ENCODE peak calls at places on chromosome 20, in seven cellular contexts. J is skeletal muscle cell, G is choroid plexus epithelial cell, Q is endothelial cell, L is astrocyte, N is T-helper 9 cell, Y is amniotic stem cell. S is an unnamed sample.

GRCh38 chr20:48787861-48788375 is 39.9 kb downstream of the PREX1 start:
- DNase-seq in J (peak), G (peak), Q (no peak), L (peak), N (no peak), Y (peak), S (no peak)

GRCh38 chr20:41004561-41005360 is 23.9 kb upstream of the TOP1 start:
- DNase-seq in J (peak), G (peak), Q (no peak), L (peak), N (no peak), Y (no peak), S (no peak)

GRCh38 chr20:51923611-51924010 is 121.3 kb upstream of the SALL4 start:
- DNase-seq in J (no peak), G (no peak), Q (no peak), L (no peak), N (no peak), Y (no peak), S (no peak)

GRCh38 chr20:22607695-22608094 is 23.3 kb upstream of the FOXA2 start:
- DNase-seq in J (no peak), G (no peak), Q (no peak), L (no peak), N (no peak), Y (no peak), S (no peak)

GRCh38 chr20:41058007-41058673 is 29.5 kb downstream of the TOP1 start:
- DNase-seq in J (peak), G (peak), Q (no peak), L (peak), N (no peak), Y (peak), S (no peak)

GRCh38 chr20:38680492-38681118 is 43.7 kb upstream of the SLC32A1 start:
- DNase-seq in J (no peak), G (peak), Q (peak), L (peak), N (no peak), Y (no peak), S (peak)

GRCh38 chr20:35972445-35972844 is 4.1 kb downstream of the CNBD2 start:
- DNase-seq in J (no peak), G (no peak), Q (no peak), L (no peak), N (no peak), Y (no peak), S (no peak)

GRCh38 chr20:4152696-4153235 is 137.4 kb upstream of the RNF24 start:
- DNase-seq in J (no peak), G (no peak), Q (no peak), L (peak), N (no peak), Y (no peak), S (no peak)

GRCh38 chr20:57391439-57392129 is 388 bp downstream of the RBM38 start:
- DNase-seq in J (no peak), G (peak), Q (no peak), L (no peak), N (no peak), Y (no peak), S (peak)

GRCh38 chr20:43915209-43916072 is 789 bp downstream of the TOX2 start:
- DNase-seq in J (no peak), G (peak), Q (peak), L (peak), N (no peak), Y (no peak), S (no peak)

GRCh38 chr20:25064561-25064960 is 6.6 kb upstream of the ACSS1 start:
- DNase-seq in J (no peak), G (no peak), Q (no peak), L (no peak), N (no peak), Y (no peak), S (no peak)

GRCh38 chr20:18324596-18325089 is 36.3 kb downstream of the ZNF133 start:
- DNase-seq in J (no peak), G (no peak), Q (no peak), L (no peak), N (no peak), Y (no peak), S (no peak)

S was measured in Calu3.